ENCODE peak calls at places on chromosomes 12 and 14, in seven cellular contexts. S is heart left ventricle, H is Peyer's patch, I is H1, Y is pancreas, G is stomach, V is transverse colon. A is an unnamed sample.

GRCh38 chr14:76307786-76308780 is 67.9 kb upstream of the ESRRB start:
- DNase-seq in I (no peak), H (no peak), S (no peak), Y (no peak), V (no peak), G (no peak), A (no peak)

GRCh38 chr14:33986804-33987203 is 35.9 kb upstream of the EGLN3 start:
- DNase-seq in Y (no peak), H (no peak), I (no peak), S (no peak), G (no peak), V (no peak), A (no peak)

GRCh38 chr14:101335061-101335661 is 226.1 kb upstream of the DIO3 start:
- DNase-seq in S (no peak), I (no peak), H (no peak), Y (no peak), V (no peak), G (no peak), A (no peak)

GRCh38 chr12:549476-550082 is 89.8 kb downstream of the B4GALNT3 start:
- DNase-seq in Y (no peak), S (no peak), V (no peak), G (no peak), H (no peak), I (no peak), A (no peak)

GRCh38 chr14:34692348-34692747 is 22.0 kb downstream of the CFL2 start:
- DNase-seq in Y (no peak), H (no peak), S (no peak), V (no peak), G (no peak), I (no peak), A (no peak)

GRCh38 chr12:42946776-42947435 is 357.4 kb upstream of the PRICKLE1 start:
- DNase-seq in V (no peak), Y (no peak), I (no peak), H (no peak), G (no peak), S (no peak), A (no peak)

GRCh38 chr12:8823565-8824300 is 1.3 kb downstream of the A2ML1 start:
- DNase-seq in G (no peak), H (no peak), V (no peak), I (no peak), S (no peak), Y (no peak), A (no peak)

GRCh38 chr12:40697566-40698257 is 5.5 kb downstream of the CNTN1 start:
- DNase-seq in Y (no peak), S (no peak), V (no peak), G (no peak), H (no peak), I (no peak), A (no peak)

GRCh38 chr12:102407776-102408486 is 72.4 kb downstream of the IGF1 start:
- DNase-seq in H (no peak), I (no peak), Y (no peak), S (no peak), V (no peak), G (no peak), A (no peak)

GRCh38 chr14:21852061-21852664 is 178.5 kb upstream of the OR4E1 start:
- DNase-seq in G (peak; percentile 57), V (peak; percentile 48), H (peak; percentile 47), I (peak; percentile 27), S (no peak), Y (no peak), A (peak; percentile 35)

GRCh38 chr12:2054091-2055018 is 1.6 kb downstream of the CACNA1C start:
- DNase-seq in I (no peak), Y (no peak), V (no peak), G (no peak), S (no peak), H (no peak), A (peak; percentile 59)

GRCh38 chr12:29460082-29460481 is 37.4 kb downstream of the OVCH1 start:
- DNase-seq in V (no peak), Y (no peak), G (no peak), H (no peak), S (no peak), I (no peak), A (no peak)

GRCh38 chr12:29451886-29452285 is 45.6 kb downstream of the OVCH1 start:
- DNase-seq in Y (no peak), V (no peak), G (no peak), I (no peak), H (no peak), S (no peak), A (no peak)

GRCh38 chr12:29455087-29455486 is 42.4 kb downstream of the OVCH1 start:
- DNase-seq in H (no peak), V (no peak), I (no peak), G (no peak), Y (no peak), S (no peak), A (peak; percentile 66)
- H3K27ac ChIP-seq in H (no peak overlapping the region), V (no peak overlapping the region), I (no peak overlapping the region), G (no peak overlapping the region), Y (no peak overlapping the region), S (no peak overlapping the region), A (peak overlapping the region; percentile 93)

GRCh38 chr12:32755654-32756475 is at the start of gene YARS2:
- DNase-seq in Y (peak; percentile 97), I (peak; percentile 90), V (peak; percentile 96), S (peak; percentile 97), H (peak; percentile 92), G (peak; percentile 97), A (peak; percentile 92)

GRCh38 chr12:32755051-32755653 is 545 bp downstream of the YARS2 start:
- DNase-seq in S (peak; percentile 58), Y (peak; percentile 86), H (peak; percentile 67), G (peak; percentile 72), V (peak; percentile 85), I (peak; percentile 83), A (no peak)

GRCh38 chr12:32754101-32754500 is 1.6 kb downstream of the YARS2 start:
- DNase-seq in V (no peak), I (no peak), S (no peak), G (no peak), Y (no peak), H (no peak), A (no peak)

GRCh38 chr12:32757159-32757556 is 1.5 kb upstream of the YARS2 start:
- DNase-seq in H (no peak), Y (no peak), S (no peak), G (no peak), I (no peak), V (no peak), A (no peak)

GRCh38 chr12:32756476-32757158 is 920 bp upstream of the YARS2 start:
- DNase-seq in H (no peak), G (no peak), V (no peak), Y (no peak), I (no peak), S (no peak), A (no peak)
- H3K27ac ChIP-seq in H (peak overlapping the region; percentile 87), G (peak overlapping the region; percentile 92), V (peak overlapping the region; percentile 95), Y (no peak overlapping the region), I (no peak overlapping the region), S (no peak overlapping the region), A (peak overlapping the region; percentile 94)

DNA sequence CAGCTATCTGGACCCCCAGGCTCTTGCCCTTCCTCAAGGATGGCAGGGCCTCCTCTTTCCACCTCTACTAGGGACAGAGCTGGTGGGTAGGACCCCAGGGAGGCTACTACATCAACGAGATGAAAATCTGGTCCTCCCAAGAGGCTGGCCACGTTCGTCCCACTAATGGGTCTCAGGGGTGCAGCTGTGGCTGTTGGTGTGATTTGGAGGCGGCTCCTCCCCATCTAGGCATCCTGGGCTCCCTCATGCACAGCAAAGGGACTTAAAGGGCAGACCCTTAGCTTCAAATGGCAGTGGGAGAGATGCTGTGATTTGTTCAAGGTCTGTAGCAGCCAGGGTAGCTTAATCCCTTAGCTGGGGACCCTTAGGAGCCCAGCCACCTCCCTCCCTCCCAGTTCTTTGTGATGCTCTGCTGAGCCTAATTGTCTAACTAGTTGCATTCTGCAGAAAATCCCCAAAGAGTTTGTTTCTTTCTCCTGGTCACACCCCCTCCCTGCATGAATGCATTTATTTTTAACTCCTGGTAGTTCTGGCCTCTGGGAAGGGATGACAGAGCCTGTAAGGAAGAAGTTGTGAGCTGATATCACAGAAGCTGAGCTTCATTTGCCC is 18.3 kb downstream of the DYRK4 start:
- DNase-seq in G (no peak), H (no peak), S (no peak), I (no peak), V (no peak), Y (no peak), A (no peak)
- H3K27ac ChIP-seq in G (no peak overlapping the region), H (no peak overlapping the region), S (no peak overlapping the region), I (no peak overlapping the region), V (no peak overlapping the region), Y (no peak overlapping the region), A (no peak overlapping the region)

DNA sequence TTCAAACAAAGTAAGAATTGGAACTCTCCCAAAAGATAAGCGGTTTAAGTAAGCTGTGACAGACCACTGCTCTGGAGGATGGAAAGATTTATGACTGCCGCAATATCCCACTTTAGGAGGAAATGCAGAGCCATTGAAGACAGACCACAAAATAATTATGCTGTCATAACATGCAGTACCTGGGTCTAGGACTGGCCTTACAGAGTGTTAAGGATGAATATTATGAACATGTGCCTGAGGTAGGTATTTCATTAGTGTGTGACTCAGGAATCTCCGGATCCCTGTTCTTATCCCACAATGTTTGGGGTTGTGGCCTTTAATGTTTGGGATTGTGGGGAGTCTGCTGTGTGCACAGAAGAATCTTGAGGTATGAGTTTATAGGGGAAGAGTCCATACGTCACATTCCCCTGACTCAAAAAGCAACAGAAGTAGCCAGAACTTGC is 114.9 kb downstream of the SAMD4A start:
- DNase-seq in V (no peak), S (no peak), Y (no peak), H (no peak), I (no peak), G (no peak), A (no peak)
- H3K27ac ChIP-seq in V (no peak overlapping the region), S (peak overlapping the region; percentile 9), Y (no peak overlapping the region), H (no peak overlapping the region), I (no peak overlapping the region), G (no peak overlapping the region), A (no peak overlapping the region)

DNA sequence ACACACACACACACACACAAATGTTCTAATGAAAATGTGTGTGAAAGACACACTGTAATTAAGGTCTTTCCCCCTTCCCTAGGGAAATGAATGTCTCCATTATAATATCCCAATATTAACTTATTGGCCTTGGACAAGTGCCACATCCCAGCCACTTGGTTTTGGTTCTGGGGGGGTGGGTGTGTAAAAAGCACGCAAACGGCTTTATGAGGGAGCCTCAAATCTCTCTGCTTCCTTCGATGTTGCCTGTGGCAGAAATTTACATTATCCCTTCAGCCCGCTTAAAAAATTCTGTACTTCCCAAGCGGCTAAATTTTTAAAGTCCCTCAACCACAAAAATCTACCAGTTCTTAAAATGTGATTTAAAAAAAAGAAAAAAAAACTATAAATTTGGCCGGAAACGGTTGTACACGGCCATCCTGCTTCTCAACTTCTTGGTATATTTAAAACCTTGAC is 432 bp downstream of the C14orf93 start:
- DNase-seq in H (no peak), S (no peak), V (no peak), I (no peak), G (no peak), Y (no peak), A (no peak)
- H3K27ac ChIP-seq in H (peak overlapping the region; percentile 77), S (peak overlapping the region; percentile 72), V (peak overlapping the region; percentile 78), I (no peak overlapping the region), G (peak overlapping the region; percentile 90), Y (peak overlapping the region; percentile 84), A (peak overlapping the region; percentile 94)